ENCODE peak calls at places on chromosomes 16 and 17, in ten cellular contexts. One of them, this sample, is unnamed.

GRCh38 chr17:67359960-67360817 is 6.2 kb downstream of the PSMD12 start:
- DNase-seq in Right ventricle myocardium inferior: no peak
- DNase-seq in effector memory CD8-positive, alpha-beta T cell: peak; percentile 41
- DNase-seq in activated CD4-positive, alpha-beta T cell treated with anti-CD3 and anti-CD28 coated beads, Interleukin-2, amount 10 ng/mL, durations not matched to agents 7 days and 5 days: peak; percentile 74
- DNase-seq in progenitor cell of endocrine pancreas: no peak
- DNase-seq in dorsolateral prefrontal cortex: no peak
- DNase-seq in AG20443: no peak
- DNase-seq in neural crest cell: no peak
- DNase-seq in ecto neural progenitor cell: no peak
- DNase-seq in activated CD8-positive, alpha-beta memory T cell treated with anti-CD3 and anti-CD28 coated beads, Interleukin-2, amount 10 ng/mL, durations not matched to agents 7 days and 5 days: peak; percentile 79
- DNase-seq in this sample: no peak

GRCh38 chr16:87006021-87006420 is 311.2 kb downstream of the C16orf95 start:
- DNase-seq in Right ventricle myocardium inferior: no peak
- DNase-seq in effector memory CD8-positive, alpha-beta T cell: no peak
- DNase-seq in activated CD4-positive, alpha-beta T cell treated with anti-CD3 and anti-CD28 coated beads, Interleukin-2, amount 10 ng/mL, durations not matched to agents 7 days and 5 days: no peak
- DNase-seq in progenitor cell of endocrine pancreas: no peak
- DNase-seq in dorsolateral prefrontal cortex: no peak
- DNase-seq in AG20443: no peak
- DNase-seq in neural crest cell: no peak
- DNase-seq in ecto neural progenitor cell: no peak
- DNase-seq in activated CD8-positive, alpha-beta memory T cell treated with anti-CD3 and anti-CD28 coated beads, Interleukin-2, amount 10 ng/mL, durations not matched to agents 7 days and 5 days: no peak
- DNase-seq in this sample: no peak

GRCh38 chr16:6297666-6298435 is 1034.8 kb upstream of the RBFOX1 start:
- DNase-seq in Right ventricle myocardium inferior: no peak
- DNase-seq in effector memory CD8-positive, alpha-beta T cell: no peak
- DNase-seq in activated CD4-positive, alpha-beta T cell treated with anti-CD3 and anti-CD28 coated beads, Interleukin-2, amount 10 ng/mL, durations not matched to agents 7 days and 5 days: no peak
- DNase-seq in progenitor cell of endocrine pancreas: no peak
- DNase-seq in dorsolateral prefrontal cortex: no peak
- DNase-seq in AG20443: no peak
- DNase-seq in neural crest cell: no peak
- DNase-seq in ecto neural progenitor cell: no peak
- DNase-seq in activated CD8-positive, alpha-beta memory T cell treated with anti-CD3 and anti-CD28 coated beads, Interleukin-2, amount 10 ng/mL, durations not matched to agents 7 days and 5 days: no peak
- DNase-seq in this sample: no peak

GRCh38 chr17:47850692-47851573 is at the start of gene SP6:
- DNase-seq in Right ventricle myocardium inferior: no peak
- DNase-seq in effector memory CD8-positive, alpha-beta T cell: peak; percentile 54
- DNase-seq in activated CD4-positive, alpha-beta T cell treated with anti-CD3 and anti-CD28 coated beads, Interleukin-2, amount 10 ng/mL, durations not matched to agents 7 days and 5 days: peak; percentile 49
- DNase-seq in progenitor cell of endocrine pancreas: peak; percentile 76
- DNase-seq in dorsolateral prefrontal cortex: no peak
- DNase-seq in AG20443: peak; percentile 86
- DNase-seq in neural crest cell: peak; percentile 55
- DNase-seq in ecto neural progenitor cell: peak; percentile 89
- DNase-seq in activated CD8-positive, alpha-beta memory T cell treated with anti-CD3 and anti-CD28 coated beads, Interleukin-2, amount 10 ng/mL, durations not matched to agents 7 days and 5 days: peak; percentile 70
- DNase-seq in this sample: no peak

GRCh38 chr16:17590711-17591654 is 120.2 kb upstream of the XYLT1 start:
- DNase-seq in Right ventricle myocardium inferior: no peak
- DNase-seq in effector memory CD8-positive, alpha-beta T cell: peak; percentile 60
- DNase-seq in activated CD4-positive, alpha-beta T cell treated with anti-CD3 and anti-CD28 coated beads, Interleukin-2, amount 10 ng/mL, durations not matched to agents 7 days and 5 days: peak; percentile 44
- DNase-seq in progenitor cell of endocrine pancreas: no peak
- DNase-seq in dorsolateral prefrontal cortex: no peak
- DNase-seq in AG20443: peak; percentile 23
- DNase-seq in neural crest cell: no peak
- DNase-seq in ecto neural progenitor cell: peak; percentile 14
- DNase-seq in activated CD8-positive, alpha-beta memory T cell treated with anti-CD3 and anti-CD28 coated beads, Interleukin-2, amount 10 ng/mL, durations not matched to agents 7 days and 5 days: peak; percentile 90
- DNase-seq in this sample: no peak

GRCh38 chr17:70241071-70241470 is 71.7 kb downstream of the KCNJ2 start:
- DNase-seq in Right ventricle myocardium inferior: no peak
- DNase-seq in effector memory CD8-positive, alpha-beta T cell: no peak
- DNase-seq in activated CD4-positive, alpha-beta T cell treated with anti-CD3 and anti-CD28 coated beads, Interleukin-2, amount 10 ng/mL, durations not matched to agents 7 days and 5 days: no peak
- DNase-seq in progenitor cell of endocrine pancreas: no peak
- DNase-seq in dorsolateral prefrontal cortex: no peak
- DNase-seq in AG20443: no peak
- DNase-seq in neural crest cell: no peak
- DNase-seq in ecto neural progenitor cell: no peak
- DNase-seq in activated CD8-positive, alpha-beta memory T cell treated with anti-CD3 and anti-CD28 coated beads, Interleukin-2, amount 10 ng/mL, durations not matched to agents 7 days and 5 days: no peak
- DNase-seq in this sample: no peak

GRCh38 chr17:64635647-64636305 is 26.3 kb downstream of the SMURF2 start:
- DNase-seq in Right ventricle myocardium inferior: no peak
- DNase-seq in effector memory CD8-positive, alpha-beta T cell: no peak
- DNase-seq in activated CD4-positive, alpha-beta T cell treated with anti-CD3 and anti-CD28 coated beads, Interleukin-2, amount 10 ng/mL, durations not matched to agents 7 days and 5 days: no peak
- DNase-seq in progenitor cell of endocrine pancreas: no peak
- DNase-seq in dorsolateral prefrontal cortex: no peak
- DNase-seq in AG20443: peak; percentile 22
- DNase-seq in neural crest cell: no peak
- DNase-seq in ecto neural progenitor cell: no peak
- DNase-seq in activated CD8-positive, alpha-beta memory T cell treated with anti-CD3 and anti-CD28 coated beads, Interleukin-2, amount 10 ng/mL, durations not matched to agents 7 days and 5 days: no peak
- DNase-seq in this sample: no peak

GRCh38 chr16:7317982-7318381 is 14.7 kb upstream of the RBFOX1 start:
- DNase-seq in Right ventricle myocardium inferior: no peak
- DNase-seq in effector memory CD8-positive, alpha-beta T cell: no peak
- DNase-seq in activated CD4-positive, alpha-beta T cell treated with anti-CD3 and anti-CD28 coated beads, Interleukin-2, amount 10 ng/mL, durations not matched to agents 7 days and 5 days: no peak
- DNase-seq in progenitor cell of endocrine pancreas: no peak
- DNase-seq in dorsolateral prefrontal cortex: no peak
- DNase-seq in AG20443: no peak
- DNase-seq in neural crest cell: no peak
- DNase-seq in ecto neural progenitor cell: no peak
- DNase-seq in activated CD8-positive, alpha-beta memory T cell treated with anti-CD3 and anti-CD28 coated beads, Interleukin-2, amount 10 ng/mL, durations not matched to agents 7 days and 5 days: no peak
- DNase-seq in this sample: no peak

GRCh38 chr17:74870512-74870911 is 2.3 kb downstream of the FDXR start:
- DNase-seq in Right ventricle myocardium inferior: peak; percentile 64
- DNase-seq in effector memory CD8-positive, alpha-beta T cell: no peak
- DNase-seq in activated CD4-positive, alpha-beta T cell treated with anti-CD3 and anti-CD28 coated beads, Interleukin-2, amount 10 ng/mL, durations not matched to agents 7 days and 5 days: no peak
- DNase-seq in progenitor cell of endocrine pancreas: no peak
- DNase-seq in dorsolateral prefrontal cortex: no peak
- DNase-seq in AG20443: peak; percentile 56
- DNase-seq in neural crest cell: no peak
- DNase-seq in ecto neural progenitor cell: no peak
- DNase-seq in activated CD8-positive, alpha-beta memory T cell treated with anti-CD3 and anti-CD28 coated beads, Interleukin-2, amount 10 ng/mL, durations not matched to agents 7 days and 5 days: no peak
- DNase-seq in this sample: no peak

GRCh38 chr16:20911361-20911760 is 10.8 kb downstream of the LYRM1 start:
- DNase-seq in Right ventricle myocardium inferior: no peak
- DNase-seq in effector memory CD8-positive, alpha-beta T cell: no peak
- DNase-seq in activated CD4-positive, alpha-beta T cell treated with anti-CD3 and anti-CD28 coated beads, Interleukin-2, amount 10 ng/mL, durations not matched to agents 7 days and 5 days: no peak
- DNase-seq in progenitor cell of endocrine pancreas: no peak
- DNase-seq in dorsolateral prefrontal cortex: no peak
- DNase-seq in AG20443: no peak
- DNase-seq in neural crest cell: no peak
- DNase-seq in ecto neural progenitor cell: no peak
- DNase-seq in activated CD8-positive, alpha-beta memory T cell treated with anti-CD3 and anti-CD28 coated beads, Interleukin-2, amount 10 ng/mL, durations not matched to agents 7 days and 5 days: peak; percentile 46
- DNase-seq in this sample: no peak

GRCh38 chr16:79008036-79008868 is 592.3 kb downstream of the MAF start:
- DNase-seq in Right ventricle myocardium inferior: no peak
- DNase-seq in effector memory CD8-positive, alpha-beta T cell: no peak
- DNase-seq in activated CD4-positive, alpha-beta T cell treated with anti-CD3 and anti-CD28 coated beads, Interleukin-2, amount 10 ng/mL, durations not matched to agents 7 days and 5 days: no peak
- DNase-seq in progenitor cell of endocrine pancreas: no peak
- DNase-seq in dorsolateral prefrontal cortex: no peak
- DNase-seq in AG20443: no peak
- DNase-seq in neural crest cell: no peak
- DNase-seq in ecto neural progenitor cell: no peak
- DNase-seq in activated CD8-positive, alpha-beta memory T cell treated with anti-CD3 and anti-CD28 coated beads, Interleukin-2, amount 10 ng/mL, durations not matched to agents 7 days and 5 days: no peak
- DNase-seq in this sample: no peak

GRCh38 chr16:87327798-87328495 is 10.8 kb upstream of the C16orf95 start:
- DNase-seq in Right ventricle myocardium inferior: peak; percentile 60
- DNase-seq in effector memory CD8-positive, alpha-beta T cell: no peak
- DNase-seq in activated CD4-positive, alpha-beta T cell treated with anti-CD3 and anti-CD28 coated beads, Interleukin-2, amount 10 ng/mL, durations not matched to agents 7 days and 5 days: no peak
- DNase-seq in progenitor cell of endocrine pancreas: no peak
- DNase-seq in dorsolateral prefrontal cortex: no peak
- DNase-seq in AG20443: no peak
- DNase-seq in neural crest cell: no peak
- DNase-seq in ecto neural progenitor cell: no peak
- DNase-seq in activated CD8-positive, alpha-beta memory T cell treated with anti-CD3 and anti-CD28 coated beads, Interleukin-2, amount 10 ng/mL, durations not matched to agents 7 days and 5 days: no peak
- DNase-seq in this sample: no peak

GRCh38 chr17:29048440-29049360 is 5.8 kb downstream of the PIPOX start:
- DNase-seq in Right ventricle myocardium inferior: peak; percentile 54
- DNase-seq in effector memory CD8-positive, alpha-beta T cell: no peak
- DNase-seq in activated CD4-positive, alpha-beta T cell treated with anti-CD3 and anti-CD28 coated beads, Interleukin-2, amount 10 ng/mL, durations not matched to agents 7 days and 5 days: no peak
- DNase-seq in progenitor cell of endocrine pancreas: no peak
- DNase-seq in dorsolateral prefrontal cortex: no peak
- DNase-seq in AG20443: no peak
- DNase-seq in neural crest cell: peak; percentile 55
- DNase-seq in ecto neural progenitor cell: peak; percentile 83
- DNase-seq in activated CD8-positive, alpha-beta memory T cell treated with anti-CD3 and anti-CD28 coated beads, Interleukin-2, amount 10 ng/mL, durations not matched to agents 7 days and 5 days: no peak
- DNase-seq in this sample: no peak

GRCh38 chr16:55478827-55479559 is at the start of gene MMP2:
- DNase-seq in Right ventricle myocardium inferior: peak; percentile 90
- DNase-seq in effector memory CD8-positive, alpha-beta T cell: no peak
- DNase-seq in activated CD4-positive, alpha-beta T cell treated with anti-CD3 and anti-CD28 coated beads, Interleukin-2, amount 10 ng/mL, durations not matched to agents 7 days and 5 days: no peak
- DNase-seq in progenitor cell of endocrine pancreas: peak; percentile 25
- DNase-seq in dorsolateral prefrontal cortex: no peak
- DNase-seq in AG20443: peak; percentile 86
- DNase-seq in neural crest cell: peak; percentile 62
- DNase-seq in ecto neural progenitor cell: peak; percentile 86
- DNase-seq in activated CD8-positive, alpha-beta memory T cell treated with anti-CD3 and anti-CD28 coated beads, Interleukin-2, amount 10 ng/mL, durations not matched to agents 7 days and 5 days: no peak
- DNase-seq in this sample: peak; percentile 17

GRCh38 chr17:14459955-14460354 is 159.1 kb downstream of the HS3ST3B1 start:
- DNase-seq in Right ventricle myocardium inferior: no peak
- DNase-seq in effector memory CD8-positive, alpha-beta T cell: no peak
- DNase-seq in activated CD4-positive, alpha-beta T cell treated with anti-CD3 and anti-CD28 coated beads, Interleukin-2, amount 10 ng/mL, durations not matched to agents 7 days and 5 days: no peak
- DNase-seq in progenitor cell of endocrine pancreas: no peak
- DNase-seq in dorsolateral prefrontal cortex: no peak
- DNase-seq in AG20443: no peak
- DNase-seq in neural crest cell: no peak
- DNase-seq in ecto neural progenitor cell: no peak
- DNase-seq in activated CD8-positive, alpha-beta memory T cell treated with anti-CD3 and anti-CD28 coated beads, Interleukin-2, amount 10 ng/mL, durations not matched to agents 7 days and 5 days: no peak
- DNase-seq in this sample: no peak

GRCh38 chr17:78237403-78238012 is 6.1 kb downstream of the TMEM235 start:
- DNase-seq in Right ventricle myocardium inferior: peak; percentile 17
- DNase-seq in effector memory CD8-positive, alpha-beta T cell: no peak
- DNase-seq in activated CD4-positive, alpha-beta T cell treated with anti-CD3 and anti-CD28 coated beads, Interleukin-2, amount 10 ng/mL, durations not matched to agents 7 days and 5 days: no peak
- DNase-seq in progenitor cell of endocrine pancreas: no peak
- DNase-seq in dorsolateral prefrontal cortex: peak; percentile 91
- DNase-seq in AG20443: no peak
- DNase-seq in neural crest cell: no peak
- DNase-seq in ecto neural progenitor cell: no peak
- DNase-seq in activated CD8-positive, alpha-beta memory T cell treated with anti-CD3 and anti-CD28 coated beads, Interleukin-2, amount 10 ng/mL, durations not matched to agents 7 days and 5 days: no peak
- DNase-seq in this sample: peak; percentile 86

GRCh38 chr16:31403590-31404352 is 10.6 kb downstream of the ITGAD start:
- DNase-seq in Right ventricle myocardium inferior: no peak
- DNase-seq in effector memory CD8-positive, alpha-beta T cell: no peak
- DNase-seq in activated CD4-positive, alpha-beta T cell treated with anti-CD3 and anti-CD28 coated beads, Interleukin-2, amount 10 ng/mL, durations not matched to agents 7 days and 5 days: no peak
- DNase-seq in progenitor cell of endocrine pancreas: no peak
- DNase-seq in dorsolateral prefrontal cortex: no peak
- DNase-seq in AG20443: no peak
- DNase-seq in neural crest cell: no peak
- DNase-seq in ecto neural progenitor cell: no peak
- DNase-seq in activated CD8-positive, alpha-beta memory T cell treated with anti-CD3 and anti-CD28 coated beads, Interleukin-2, amount 10 ng/mL, durations not matched to agents 7 days and 5 days: no peak
- DNase-seq in this sample: no peak

This sample was measured in substantia nigra.